ENCODE peak calls at places on chromosomes 7 and 10, in nine cellular contexts. One of them, this sample, is unnamed.
A peak's percentile ranks its signal among the peaks of the same experiment; 100 is the strongest.

GRCh38 chr10:1629326-1630036 is 107.8 kb downstream of the ADARB2 start:
- DNase-seq in HepG2: no peak
- DNase-seq in gastrocnemius medialis: no peak
- DNase-seq in tibial artery: no peak
- DNase-seq in Karpas-422: no peak
- DNase-seq in cardiac muscle cell: no peak
- DNase-seq in uterus: no peak
- DNase-seq in lung: no peak
- DNase-seq in psoas muscle: no peak
- DNase-seq in this sample: no peak

GRCh38 chr10:63703113-63703670 is 182.0 kb downstream of the REEP3 start:
- DNase-seq in HepG2: no peak
- DNase-seq in Karpas-422: peak; percentile 72
- DNase-seq in gastrocnemius medialis: peak; percentile 19
- DNase-seq in uterus: no peak
- DNase-seq in psoas muscle: no peak
- DNase-seq in lung: no peak
- DNase-seq in tibial artery: no peak
- DNase-seq in cardiac muscle cell: peak; percentile 41
- DNase-seq in this sample: no peak

GRCh38 chr10:32909461-32909860 is 48.6 kb downstream of the ITGB1 start:
- DNase-seq in uterus: no peak
- DNase-seq in Karpas-422: no peak
- DNase-seq in cardiac muscle cell: no peak
- DNase-seq in gastrocnemius medialis: no peak
- DNase-seq in psoas muscle: no peak
- DNase-seq in lung: no peak
- DNase-seq in tibial artery: no peak
- DNase-seq in HepG2: no peak
- DNase-seq in this sample: no peak

GRCh38 chr7:139566736-139567646 is 43.5 kb downstream of the CLEC2L start:
- DNase-seq in Karpas-422: no peak
- DNase-seq in cardiac muscle cell: no peak
- DNase-seq in gastrocnemius medialis: no peak
- DNase-seq in HepG2: no peak
- DNase-seq in psoas muscle: no peak
- DNase-seq in uterus: no peak
- DNase-seq in lung: no peak
- DNase-seq in tibial artery: no peak
- DNase-seq in this sample: no peak

GRCh38 chr10:393346-393745 is 258.1 kb downstream of the ZMYND11 start:
- DNase-seq in cardiac muscle cell: no peak
- DNase-seq in tibial artery: no peak
- DNase-seq in HepG2: no peak
- DNase-seq in uterus: no peak
- DNase-seq in psoas muscle: no peak
- DNase-seq in lung: no peak
- DNase-seq in Karpas-422: no peak
- DNase-seq in gastrocnemius medialis: no peak
- DNase-seq in this sample: no peak

GRCh38 chr7:54811925-54812264 is 52.9 kb upstream of the SEC61G start:
- DNase-seq in lung: no peak
- DNase-seq in cardiac muscle cell: peak; percentile 53
- DNase-seq in Karpas-422: no peak
- DNase-seq in uterus: no peak
- DNase-seq in HepG2: no peak
- DNase-seq in gastrocnemius medialis: no peak
- DNase-seq in psoas muscle: no peak
- DNase-seq in tibial artery: no peak
- DNase-seq in this sample: no peak

GRCh38 chr7:38027884-38028455 is 107.5 kb downstream of the EPDR1 start:
- DNase-seq in gastrocnemius medialis: no peak
- DNase-seq in uterus: no peak
- DNase-seq in psoas muscle: no peak
- DNase-seq in cardiac muscle cell: no peak
- DNase-seq in Karpas-422: no peak
- DNase-seq in tibial artery: no peak
- DNase-seq in lung: no peak
- DNase-seq in HepG2: no peak
- DNase-seq in this sample: no peak

GRCh38 chr7:2645274-2645868 is 13.6 kb downstream of the TTYH3 start:
- DNase-seq in uterus: no peak
- DNase-seq in psoas muscle: no peak
- DNase-seq in gastrocnemius medialis: no peak
- DNase-seq in HepG2: no peak
- DNase-seq in lung: no peak
- DNase-seq in Karpas-422: peak; percentile 72
- DNase-seq in cardiac muscle cell: peak; percentile 31
- DNase-seq in tibial artery: no peak
- DNase-seq in this sample: no peak

GRCh38 chr10:132570771-132571564 is 33.4 kb downstream of the INPP5A start:
- DNase-seq in tibial artery: peak; percentile 58
- DNase-seq in gastrocnemius medialis: no peak
- DNase-seq in cardiac muscle cell: no peak
- DNase-seq in Karpas-422: peak; percentile 98
- DNase-seq in lung: no peak
- DNase-seq in psoas muscle: no peak
- DNase-seq in HepG2: no peak
- DNase-seq in uterus: no peak
- DNase-seq in this sample: no peak

GRCh38 chr10:96034625-96035024 is 8.8 kb upstream of the CCNJ start:
- DNase-seq in cardiac muscle cell: no peak
- DNase-seq in Karpas-422: peak; percentile 51
- DNase-seq in gastrocnemius medialis: no peak
- DNase-seq in tibial artery: no peak
- DNase-seq in uterus: no peak
- DNase-seq in lung: no peak
- DNase-seq in HepG2: no peak
- DNase-seq in psoas muscle: no peak
- DNase-seq in this sample: no peak

GRCh38 chr7:83149466-83149865 is 13.2 kb downstream of the PCLO start:
- DNase-seq in lung: no peak
- DNase-seq in HepG2: no peak
- DNase-seq in uterus: no peak
- DNase-seq in psoas muscle: no peak
- DNase-seq in Karpas-422: no peak
- DNase-seq in cardiac muscle cell: peak; percentile 12
- DNase-seq in tibial artery: no peak
- DNase-seq in gastrocnemius medialis: no peak
- DNase-seq in this sample: no peak

GRCh38 chr10:18261063-18261462 is 120.8 kb downstream of the CACNB2 start:
- DNase-seq in cardiac muscle cell: no peak
- DNase-seq in HepG2: no peak
- DNase-seq in Karpas-422: no peak
- DNase-seq in tibial artery: no peak
- DNase-seq in uterus: no peak
- DNase-seq in gastrocnemius medialis: no peak
- DNase-seq in psoas muscle: no peak
- DNase-seq in lung: no peak
- DNase-seq in this sample: no peak

GRCh38 chr10:77038412-77038806 is 599.2 kb downstream of the KCNMA1 start:
- DNase-seq in HepG2: no peak
- DNase-seq in psoas muscle: no peak
- DNase-seq in lung: no peak
- DNase-seq in uterus: no peak
- DNase-seq in Karpas-422: no peak
- DNase-seq in gastrocnemius medialis: no peak
- DNase-seq in cardiac muscle cell: peak; percentile 11
- DNase-seq in tibial artery: no peak
- DNase-seq in this sample: no peak

GRCh38 chr7:68535266-68535665 is 1063.0 kb upstream of the AUTS2 start:
- DNase-seq in HepG2: no peak
- DNase-seq in gastrocnemius medialis: no peak
- DNase-seq in Karpas-422: no peak
- DNase-seq in uterus: no peak
- DNase-seq in lung: no peak
- DNase-seq in tibial artery: no peak
- DNase-seq in cardiac muscle cell: no peak
- DNase-seq in psoas muscle: no peak
- DNase-seq in this sample: no peak

GRCh38 chr7:22156205-22156604 is 200.7 kb downstream of the RAPGEF5 start:
- DNase-seq in HepG2: no peak
- DNase-seq in gastrocnemius medialis: no peak
- DNase-seq in Karpas-422: no peak
- DNase-seq in uterus: no peak
- DNase-seq in tibial artery: no peak
- DNase-seq in psoas muscle: no peak
- DNase-seq in cardiac muscle cell: peak; percentile 45
- DNase-seq in lung: no peak
- DNase-seq in this sample: no peak

GRCh38 chr10:48833674-48834073 is 106.0 kb downstream of the LRRC18 start:
- DNase-seq in tibial artery: no peak
- DNase-seq in uterus: no peak
- DNase-seq in Karpas-422: no peak
- DNase-seq in cardiac muscle cell: no peak
- DNase-seq in HepG2: no peak
- DNase-seq in gastrocnemius medialis: no peak
- DNase-seq in lung: no peak
- DNase-seq in psoas muscle: no peak
- DNase-seq in this sample: no peak

GRCh38 chr10:90133606-90134005 is 432.2 kb downstream of the KIF20B start:
- DNase-seq in cardiac muscle cell: no peak
- DNase-seq in psoas muscle: no peak
- DNase-seq in HepG2: no peak
- DNase-seq in gastrocnemius medialis: no peak
- DNase-seq in uterus: no peak
- DNase-seq in lung: no peak
- DNase-seq in Karpas-422: no peak
- DNase-seq in tibial artery: no peak
- DNase-seq in this sample: no peak
- H3K9me3 ChIP-seq in cardiac muscle cell: no peaks in the 10 kb centered on the region
- H3K9me3 ChIP-seq in psoas muscle: peaks cover 33% of the 10 kb centered on the region
- H3K9me3 ChIP-seq in HepG2: peaks cover 71% of the 10 kb centered on the region
- H3K9me3 ChIP-seq in gastrocnemius medialis: no peaks in the 10 kb centered on the region
- H3K9me3 ChIP-seq in uterus: peaks cover 26% of the 10 kb centered on the region
- H3K9me3 ChIP-seq in lung: peaks cover 35% of the 10 kb centered on the region
- H3K9me3 ChIP-seq in Karpas-422: no peaks in the 10 kb centered on the region
- H3K9me3 ChIP-seq in tibial artery: peaks cover 37% of the 10 kb centered on the region
- H3K9me3 ChIP-seq in this sample: peaks cover 4% of the 10 kb centered on the region

GRCh38 chr7:6305330-6305729 is 32.9 kb upstream of the CYTH3 start:
- DNase-seq in uterus: no peak
- DNase-seq in HepG2: peak; percentile 60
- DNase-seq in tibial artery: no peak
- DNase-seq in lung: no peak
- DNase-seq in cardiac muscle cell: no peak
- DNase-seq in psoas muscle: no peak
- DNase-seq in Karpas-422: no peak
- DNase-seq in gastrocnemius medialis: no peak
- DNase-seq in this sample: no peak
- H3K9me3 ChIP-seq in uterus: no peaks in the 10 kb centered on the region
- H3K9me3 ChIP-seq in HepG2: no peaks in the 10 kb centered on the region
- H3K9me3 ChIP-seq in tibial artery: no peaks in the 10 kb centered on the region
- H3K9me3 ChIP-seq in lung: no peaks in the 10 kb centered on the region
- H3K9me3 ChIP-seq in cardiac muscle cell: no peaks in the 10 kb centered on the region
- H3K9me3 ChIP-seq in psoas muscle: no peaks in the 10 kb centered on the region
- H3K9me3 ChIP-seq in Karpas-422: no peaks in the 10 kb centered on the region
- H3K9me3 ChIP-seq in gastrocnemius medialis: no peaks in the 10 kb centered on the region
- H3K9me3 ChIP-seq in this sample: no peaks in the 10 kb centered on the region

GRCh38 chr7:157944734-157945291 is 608.0 kb downstream of the DNAJB6 start:
- DNase-seq in Karpas-422: no peak
- DNase-seq in HepG2: peak; percentile 40
- DNase-seq in psoas muscle: no peak
- DNase-seq in lung: no peak
- DNase-seq in uterus: no peak
- DNase-seq in gastrocnemius medialis: no peak
- DNase-seq in cardiac muscle cell: no peak
- DNase-seq in tibial artery: no peak
- DNase-seq in this sample: no peak

GRCh38 chr7:157943561-157943960 is 606.8 kb downstream of the DNAJB6 start:
- DNase-seq in Karpas-422: no peak
- DNase-seq in lung: no peak
- DNase-seq in uterus: no peak
- DNase-seq in cardiac muscle cell: no peak
- DNase-seq in HepG2: no peak
- DNase-seq in psoas muscle: no peak
- DNase-seq in tibial artery: no peak
- DNase-seq in gastrocnemius medialis: no peak
- DNase-seq in this sample: no peak

GRCh38 chr7:157946398-157947060 is 609.7 kb downstream of the DNAJB6 start:
- DNase-seq in cardiac muscle cell: no peak
- DNase-seq in psoas muscle: no peak
- DNase-seq in HepG2: no peak
- DNase-seq in uterus: no peak
- DNase-seq in lung: no peak
- DNase-seq in gastrocnemius medialis: no peak
- DNase-seq in tibial artery: no peak
- DNase-seq in Karpas-422: no peak
- DNase-seq in this sample: no peak

GRCh38 chr7:157945401-157945800 is 608.6 kb downstream of the DNAJB6 start:
- DNase-seq in cardiac muscle cell: no peak
- DNase-seq in HepG2: no peak
- DNase-seq in tibial artery: no peak
- DNase-seq in gastrocnemius medialis: no peak
- DNase-seq in lung: no peak
- DNase-seq in uterus: no peak
- DNase-seq in psoas muscle: no peak
- DNase-seq in Karpas-422: no peak
- DNase-seq in this sample: no peak

GRCh38 chr7:157944051-157944450 is 607.2 kb downstream of the DNAJB6 start:
- DNase-seq in uterus: no peak
- DNase-seq in HepG2: no peak
- DNase-seq in tibial artery: no peak
- DNase-seq in lung: no peak
- DNase-seq in gastrocnemius medialis: no peak
- DNase-seq in Karpas-422: no peak
- DNase-seq in cardiac muscle cell: no peak
- DNase-seq in psoas muscle: no peak
- DNase-seq in this sample: no peak
- H3K9me3 ChIP-seq in uterus: no peaks in the 10 kb centered on the region
- H3K9me3 ChIP-seq in HepG2: peaks cover 8% of the 10 kb centered on the region
- H3K9me3 ChIP-seq in tibial artery: peaks cover 24% of the 10 kb centered on the region
- H3K9me3 ChIP-seq in lung: no peaks in the 10 kb centered on the region
- H3K9me3 ChIP-seq in gastrocnemius medialis: no peaks in the 10 kb centered on the region
- H3K9me3 ChIP-seq in Karpas-422: no peaks in the 10 kb centered on the region
- H3K9me3 ChIP-seq in cardiac muscle cell: no peaks in the 10 kb centered on the region
- H3K9me3 ChIP-seq in psoas muscle: peaks cover 12% of the 10 kb centered on the region
- H3K9me3 ChIP-seq in this sample: no peaks in the 10 kb centered on the region

GRCh38 chr10:36380538-36380937 is 738.4 kb upstream of the FZD8 start:
- DNase-seq in gastrocnemius medialis: no peak
- DNase-seq in lung: no peak
- DNase-seq in HepG2: no peak
- DNase-seq in uterus: no peak
- DNase-seq in cardiac muscle cell: no peak
- DNase-seq in Karpas-422: no peak
- DNase-seq in tibial artery: no peak
- DNase-seq in psoas muscle: no peak
- DNase-seq in this sample: no peak
- H3K9me3 ChIP-seq in gastrocnemius medialis: no peaks in the 10 kb centered on the region
- H3K9me3 ChIP-seq in lung: no peaks in the 10 kb centered on the region
- H3K9me3 ChIP-seq in HepG2: no peaks in the 10 kb centered on the region
- H3K9me3 ChIP-seq in uterus: no peaks in the 10 kb centered on the region
- H3K9me3 ChIP-seq in cardiac muscle cell: no peaks in the 10 kb centered on the region
- H3K9me3 ChIP-seq in Karpas-422: no peaks in the 10 kb centered on the region
- H3K9me3 ChIP-seq in tibial artery: no peaks in the 10 kb centered on the region
- H3K9me3 ChIP-seq in psoas muscle: no peaks in the 10 kb centered on the region
- H3K9me3 ChIP-seq in this sample: no peaks in the 10 kb centered on the region